ENCODE peak calls at places on chromosomes 2 and 18, in six cellular contexts. S is IMR-90, O is suprapubic skin, A is OCI-LY7, K is tibial nerve, Y is left ventricle myocardium inferior. U is an unnamed sample.

GRCh38 chr2:187527262-187527661 is 27.0 kb downstream of the TFPI start:
- DNase-seq in K (no peak), S (peak; percentile 83), O (no peak), Y (no peak), A (no peak), U (no peak)

GRCh38 chr2:99600929-99601680 is 111.3 kb upstream of the REV1 start:
- DNase-seq in S (peak; percentile 43), K (no peak), Y (no peak), A (no peak), O (no peak), U (no peak)

GRCh38 chr2:8030694-8031303 is 651.1 kb upstream of the ID2 start:
- DNase-seq in A (no peak), K (no peak), S (peak; percentile 11), O (peak; percentile 29), Y (no peak), U (no peak)

GRCh38 chr2:173815778-173816177 is 149.4 kb downstream of the SP3 start:
- DNase-seq in A (no peak), Y (no peak), O (no peak), S (no peak), K (no peak), U (no peak)

GRCh38 chr2:64793701-64794100 is 140.0 kb upstream of the SERTAD2 start:
- DNase-seq in A (no peak), Y (no peak), O (no peak), K (no peak), S (peak; percentile 39), U (no peak)

GRCh38 chr2:46294185-46294836 is 2.9 kb upstream of the EPAS1 start:
- DNase-seq in Y (peak; percentile 31), S (no peak), K (no peak), O (peak; percentile 74), A (no peak), U (no peak)

GRCh38 chr2:39386064-39386463 is 51.0 kb downstream of the MAP4K3 start:
- DNase-seq in Y (no peak), A (no peak), O (no peak), K (no peak), S (no peak), U (no peak)

GRCh38 chr2:212539145-212539880 is 711 bp upstream of the ERBB4 start:
- DNase-seq in Y (peak; percentile 64), A (no peak), K (peak; percentile 65), S (no peak), O (peak; percentile 77), U (peak; percentile 65)

GRCh38 chr18:40810371-40810770 is 1144.7 kb upstream of the PIK3C3 start:
- DNase-seq in Y (no peak), K (no peak), A (no peak), S (peak; percentile 51), O (no peak), U (no peak)

GRCh38 chr2:53896864-53897263 is 37.1 kb upstream of the GPR75 start:
- DNase-seq in S (peak; percentile 77), Y (no peak), K (no peak), A (no peak), O (no peak), U (no peak)

GRCh38 chr2:152740743-152741328 is 22.4 kb downstream of the ARL6IP6 start:
- DNase-seq in Y (no peak), A (peak; percentile 70), K (no peak), S (peak; percentile 72), O (no peak), U (no peak)

GRCh38 chr2:62209427-62209991 is 13.6 kb downstream of the B3GNT2 start:
- DNase-seq in A (no peak), S (no peak), O (no peak), K (no peak), Y (no peak), U (no peak)

GRCh38 chr2:201709049-201709448 is 10.6 kb upstream of the MPP4 start:
- DNase-seq in S (no peak), Y (no peak), K (no peak), A (no peak), O (no peak), U (no peak)

GRCh38 chr2:65231892-65232477 is 4.4 kb downstream of the ACTR2 start:
- DNase-seq in K (no peak), A (no peak), O (no peak), Y (no peak), S (peak; percentile 38), U (no peak)

GRCh38 chr2:229920011-229920781 is 1.6 kb downstream of the TRIP12 start:
- DNase-seq in O (no peak), K (no peak), A (peak; percentile 23), S (no peak), Y (no peak), U (no peak)

GRCh38 chr2:197784956-197785941 is at the start of gene BOLL:
- DNase-seq in O (no peak), S (no peak), Y (no peak), K (no peak), A (no peak), U (no peak)

GRCh38 chr18:75875559-75875958 is 448.1 kb upstream of the SMIM21 start:
- DNase-seq in O (no peak), A (no peak), K (no peak), Y (no peak), S (no peak), U (no peak)

GRCh38 chr2:30031184-30031583 is 109.8 kb upstream of the ALK start:
- DNase-seq in A (no peak), O (no peak), K (no peak), Y (no peak), S (no peak), U (no peak)

GRCh38 chr2:64537991-64538390 is 13.9 kb downstream of the AFTPH start:
- DNase-seq in K (no peak), Y (no peak), A (no peak), S (peak; percentile 44), O (no peak), U (no peak)

GRCh38 chr2:74555610-74556103 is 1.1 kb downstream of the DOK1 start:
- DNase-seq in K (no peak), A (no peak), Y (no peak), O (no peak), S (no peak), U (no peak)

GRCh38 chr2:113227290-113227689 is 51.4 kb downstream of the PAX8 start:
- DNase-seq in Y (no peak), K (no peak), A (no peak), S (no peak), O (no peak), U (no peak)
- TF ChIP-seq CTCF in Y (no peak), K (no peak), A (no peak), S (peak; percentile 26), O (no peak), U (no peak)

DNA sequence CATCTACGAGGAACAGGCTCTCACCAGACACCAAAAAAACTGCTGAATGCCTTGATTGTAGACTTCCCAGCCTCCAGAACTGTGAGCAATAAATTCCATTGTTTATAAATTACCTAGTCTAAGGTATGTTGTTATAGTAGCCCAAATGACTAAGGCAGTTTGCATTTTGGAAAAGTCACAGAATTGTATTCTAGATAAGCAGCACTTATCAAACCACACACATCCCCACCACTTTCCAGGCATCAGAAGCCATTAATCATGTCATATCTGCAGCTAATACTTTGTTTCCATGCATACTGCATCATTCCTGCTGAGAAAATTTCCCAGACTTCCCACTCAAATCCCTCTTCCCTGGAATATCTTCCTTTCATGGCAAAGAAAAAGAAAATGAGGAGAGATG is 187.2 kb downstream of the INO80D start:
- DNase-seq in K (no peak), S (no peak), Y (no peak), O (no peak), A (no peak), U (no peak)
- H3K4me3 ChIP-seq in K (no peak overlapping the region), S (no peak overlapping the region), Y (no peak overlapping the region), O (no peak overlapping the region), A (no peak overlapping the region), U (no peak overlapping the region)

DNA sequence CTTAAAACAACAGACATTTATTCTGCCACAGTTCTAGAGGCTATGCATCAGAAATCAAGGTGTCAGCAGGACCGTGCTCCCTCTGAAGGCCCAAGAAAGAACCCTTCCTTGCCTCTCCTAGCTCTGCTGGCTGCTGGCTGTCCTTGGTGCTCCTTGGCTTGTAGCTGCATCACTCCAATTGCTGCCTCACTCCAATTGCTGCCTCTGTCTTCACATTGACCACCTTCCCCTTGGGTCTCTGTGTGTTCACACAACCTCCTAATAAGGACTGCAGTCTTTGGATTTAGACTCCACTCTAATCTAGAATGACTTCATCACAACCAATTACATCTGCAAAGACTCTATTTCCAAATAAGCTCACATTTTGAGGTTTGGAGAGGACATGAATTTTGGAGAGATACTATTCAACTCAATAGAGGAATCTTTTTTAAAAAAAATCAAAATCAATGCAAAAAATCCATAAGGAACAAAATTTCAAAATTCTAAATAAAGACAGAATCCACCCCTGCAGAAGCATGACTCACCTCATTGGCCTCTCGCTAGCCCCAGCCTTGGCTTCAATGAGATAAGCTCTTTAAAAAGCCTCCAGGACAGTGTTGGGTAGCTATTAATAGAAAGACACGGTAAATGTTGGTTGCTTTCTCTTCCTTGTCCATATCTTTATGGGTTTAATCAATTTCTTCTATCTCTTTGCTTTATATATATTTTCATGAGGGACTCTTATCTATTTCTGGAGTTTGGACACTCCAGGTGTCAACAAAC is 267.6 kb upstream of the MGAT5 start:
- DNase-seq in K (no peak), O (no peak), S (peak; percentile 82), A (no peak), Y (no peak), U (no peak)
- H3K27ac ChIP-seq in K (no peak overlapping the region), O (no peak overlapping the region), S (peak overlapping the region; percentile 75), A (no peak overlapping the region), Y (peak overlapping the region; percentile 57), U (no peak overlapping the region)

DNA sequence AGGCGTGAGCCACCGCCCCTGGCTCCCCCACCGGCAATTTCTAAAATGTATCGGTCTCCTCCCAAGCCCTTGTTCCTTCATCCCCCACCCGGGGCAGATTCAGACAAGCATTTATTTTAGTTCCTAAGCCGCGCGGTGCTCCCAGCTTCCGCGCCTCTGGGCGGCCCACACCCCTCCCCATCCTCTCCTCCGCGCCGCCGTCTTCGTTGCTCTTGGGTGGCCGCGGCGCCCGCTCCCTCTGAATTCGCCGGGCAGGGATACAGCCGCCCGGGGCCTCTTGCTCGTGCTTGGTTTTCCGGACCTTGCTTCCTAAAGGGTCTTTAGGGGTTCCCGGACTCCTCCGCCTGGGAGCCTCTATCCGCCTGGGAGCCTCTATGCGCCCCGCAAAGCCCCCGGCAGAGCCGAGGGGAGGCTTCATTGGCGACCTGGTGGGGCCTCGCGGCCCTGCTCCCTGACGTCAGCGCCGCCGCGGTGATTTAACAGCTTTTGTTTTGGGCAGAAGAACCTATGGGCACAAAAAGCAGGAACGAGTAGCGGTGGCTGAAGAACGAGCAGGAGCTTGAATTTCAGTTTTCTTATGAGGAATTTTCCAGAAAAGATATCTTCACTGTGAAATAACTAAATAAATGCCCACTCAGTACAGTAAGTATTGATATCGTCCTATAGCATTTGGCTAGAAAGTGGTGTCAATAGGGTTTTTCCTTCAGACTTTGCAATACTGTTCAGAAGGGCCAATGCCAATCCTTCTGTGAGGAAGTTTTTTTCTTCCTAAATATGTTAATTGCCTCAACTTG is 37.3 kb downstream of the PRKRA start:
- DNase-seq in S (peak; percentile 67), K (peak; percentile 64), A (no peak), Y (peak; percentile 78), O (peak; percentile 87), U (peak; percentile 75)
- TF ChIP-seq CTCF in S (no peak), K (peak; percentile 6), A (no peak), Y (no peak), O (no peak), U (no peak)

GRCh38 chr2:19540739-19541503 is 182.5 kb upstream of the OSR1 start:
- DNase-seq in A (no peak), S (peak; percentile 91), O (no peak), K (peak; percentile 14), Y (no peak), U (no peak)
- H3K4me3 ChIP-seq in A (no peak overlapping the region), S (no peak overlapping the region), O (no peak overlapping the region), K (no peak overlapping the region), Y (no peak overlapping the region), U (no peak overlapping the region)